ENCODE peak calls at places on chromosomes 16 and 17, in eight cellular contexts. U, Z, A, W, H, V, L and M are unnamed samples. For H3K9me3, the result is how much of the 10 kb centered on the place peaks cover.

GRCh38 chr17:74737299-74738050 is 419 bp downstream of the RAB37 start:
- DNase-seq in H (peak), L (no peak), Z (no peak), A (peak), W (no peak), U (peak), V (peak), M (no peak)

GRCh38 chr16:24493859-24494258 is 45.5 kb upstream of the RBBP6 start:
- DNase-seq in H (no peak), W (no peak), Z (no peak), A (no peak), U (no peak), L (no peak), V (no peak), M (no peak)

GRCh38 chr17:46979023-46979870 is at the start of gene RPRML:
- DNase-seq in L (peak), U (peak), V (peak), A (peak), H (peak), Z (no peak), W (peak), M (no peak)

GRCh38 chr16:69204106-69204655 is 17.2 kb downstream of the SNTB2 start:
- DNase-seq in U (no peak), L (no peak), W (no peak), Z (no peak), H (no peak), A (no peak), V (no peak), M (no peak)

GRCh38 chr17:46894024-46894423 is 28.9 kb upstream of the GOSR2 start:
- DNase-seq in U (no peak), W (no peak), Z (no peak), V (no peak), H (no peak), A (no peak), L (no peak), M (no peak)

GRCh38 chr17:4523946-4524345 is 25.3 kb downstream of the SPNS2 start:
- DNase-seq in Z (no peak), W (no peak), L (no peak), U (no peak), A (no peak), H (no peak), V (no peak), M (no peak)

GRCh38 chr17:7992516-7992915 is 9.9 kb upstream of the GUCY2D start:
- DNase-seq in H (peak), Z (no peak), U (no peak), L (no peak), V (no peak), A (no peak), W (no peak), M (no peak)

GRCh38 chr17:43874293-43874692 is 27.3 kb downstream of the CD300LG start:
- DNase-seq in W (no peak), H (no peak), A (peak), U (no peak), Z (no peak), L (peak), V (no peak), M (no peak)

GRCh38 chr16:73048292-73049050 is 543 bp upstream of the ZFHX3 start:
- DNase-seq in L (no peak), H (no peak), Z (peak), U (no peak), A (peak), W (peak), V (no peak), M (no peak)

GRCh38 chr17:16215002-16215272 is 397 bp downstream of the NCOR1 start:
- DNase-seq in U (peak), H (peak), A (peak), V (peak), Z (peak), L (peak), W (no peak), M (no peak)

GRCh38 chr17:27654654-27655524 is 23.9 kb downstream of the LGALS9 start:
- DNase-seq in V (peak), W (peak), L (peak), A (peak), U (peak), Z (peak), H (peak), M (peak)

GRCh38 chr16:11384184-11384955 is 39.1 kb downstream of the RMI2 start:
- DNase-seq in U (no peak), L (no peak), Z (no peak), W (no peak), V (no peak), H (no peak), A (peak), M (no peak)

GRCh38 chr17:42873321-42873720 is 22.3 kb downstream of the AOC3 start:
- DNase-seq in W (no peak), V (no peak), Z (no peak), A (no peak), L (no peak), U (no peak), H (no peak), M (no peak)

GRCh38 chr16:3960049-3960809 is 79.7 kb upstream of the CREBBP start:
- DNase-seq in A (no peak), H (no peak), L (no peak), U (no peak), Z (no peak), W (no peak), V (peak), M (no peak)

GRCh38 chr16:3963886-3964685 is 83.6 kb upstream of the CREBBP start:
- DNase-seq in L (no peak), U (no peak), H (no peak), A (no peak), Z (peak), V (no peak), W (no peak), M (no peak)

GRCh38 chr16:3959148-3959547 is 78.6 kb upstream of the CREBBP start:
- DNase-seq in A (no peak), U (no peak), W (no peak), L (no peak), H (peak), Z (no peak), V (no peak), M (no peak)

GRCh38 chr16:3963203-3963602 is 82.7 kb upstream of the CREBBP start:
- DNase-seq in H (no peak), V (no peak), U (no peak), A (no peak), L (no peak), Z (peak), W (no peak), M (no peak)

DNA sequence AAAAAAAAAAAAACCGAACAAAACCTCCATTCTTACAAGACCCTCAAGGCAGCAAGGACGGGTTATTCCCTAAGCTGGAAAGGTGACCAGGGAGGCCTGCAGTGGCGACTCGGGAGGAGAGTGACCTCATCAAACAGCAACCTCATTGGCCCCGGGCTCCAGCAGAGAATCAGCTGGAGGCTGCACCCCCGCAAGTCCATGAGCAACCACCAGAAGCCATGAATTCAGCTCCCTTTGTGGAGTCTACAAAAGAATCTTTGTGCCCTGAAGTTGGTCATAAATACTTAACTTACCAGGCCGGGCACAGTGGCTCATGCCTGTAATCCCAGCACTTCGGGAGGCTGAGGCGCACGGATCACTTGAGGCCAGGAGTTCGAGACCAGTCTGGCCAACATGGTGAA is 80.9 kb upstream of the CREBBP start:
- DNase-seq in H (peak), A (no peak), V (peak), W (no peak), U (no peak), Z (no peak), L (no peak), M (no peak)
- H3K27ac ChIP-seq in H (peak), A (no peak), V (peak), W (peak), U (no peak), Z (peak), L (peak), M (peak)

GRCh38 chr17:80653856-80654255 is 109.2 kb downstream of the RPTOR start:
- DNase-seq in U (no peak), A (no peak), H (no peak), L (no peak), Z (no peak), V (no peak), W (no peak), M (no peak)
- TF ChIP-seq CTCF in U (no peak), A (no peak), H (no peak), L (no peak), Z (no peak), V (no peak), W (no peak), M (no peak)

GRCh38 chr17:22515599-22515998 is 823.3 kb downstream of the KCNJ18 start:
- DNase-seq in W (no peak), L (no peak), Z (no peak), H (no peak), V (no peak), U (no peak), A (no peak), M (no peak)

GRCh38 chr17:22512997-22513538 is 820.7 kb downstream of the KCNJ18 start:
- DNase-seq in W (no peak), Z (no peak), U (no peak), H (no peak), A (no peak), V (no peak), L (no peak), M (no peak)

GRCh38 chr17:22512506-22512905 is 820.2 kb downstream of the KCNJ18 start:
- DNase-seq in U (no peak), V (no peak), A (no peak), W (no peak), L (no peak), Z (no peak), H (no peak), M (no peak)

GRCh38 chr17:22514767-22515320 is 822.5 kb downstream of the KCNJ18 start:
- DNase-seq in A (no peak), V (no peak), Z (no peak), U (no peak), W (no peak), L (no peak), H (no peak), M (no peak)

DNA sequence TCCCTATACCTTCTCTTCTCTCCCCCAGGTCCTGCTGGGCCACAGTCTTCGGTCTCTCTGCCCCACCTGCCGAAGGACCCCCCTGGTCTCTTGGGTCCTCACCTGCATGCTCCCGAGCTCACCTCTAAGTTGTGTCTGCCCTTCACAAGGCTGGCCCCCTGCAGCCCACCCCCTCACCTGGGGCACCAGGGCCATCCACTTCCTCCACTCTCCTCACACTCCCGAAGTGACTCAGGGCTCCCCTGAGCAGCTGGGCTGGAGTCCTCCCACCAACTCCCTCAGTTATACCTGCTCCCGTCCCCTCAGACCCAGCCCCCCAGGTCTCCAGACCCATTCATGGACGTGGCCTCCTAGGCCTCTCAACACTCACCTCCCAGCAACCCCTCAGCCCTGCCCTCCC is 822.0 kb downstream of the KCNJ18 start:
- DNase-seq in V (no peak), U (no peak), Z (no peak), L (no peak), A (no peak), H (no peak), W (no peak), M (no peak)
- H3K9me3 ChIP-seq in V (under half), U (under half), Z (under half), L (under half), A (under half), H (under half), W (under half), M (under half)

GRCh38 chr17:61411944-61412859 is 12.6 kb downstream of the TBX2 start:
- DNase-seq in W (peak), H (peak), L (peak), V (peak), U (peak), A (peak), Z (peak), M (no peak)
- H3K27ac ChIP-seq in W (peak), H (peak), L (peak), V (peak), U (no peak), A (peak), Z (peak), M (peak)

GRCh38 chr17:66898536-66898935 is 63.6 kb downstream of the CACNG5 start:
- DNase-seq in H (no peak), L (no peak), A (no peak), Z (no peak), V (no peak), W (no peak), U (no peak), M (no peak)

GRCh38 chr17:66903781-66904180 is 60.7 kb upstream of the CACNG4 start:
- DNase-seq in A (no peak), L (no peak), W (no peak), Z (no peak), V (no peak), U (no peak), H (no peak), M (no peak)

GRCh38 chr17:66904760-66905637 is 59.5 kb upstream of the CACNG4 start:
- DNase-seq in Z (no peak), V (peak), L (no peak), U (no peak), H (peak), W (no peak), A (peak), M (no peak)

GRCh38 chr17:66897141-66897540 is 62.2 kb downstream of the CACNG5 start:
- DNase-seq in A (no peak), W (no peak), U (no peak), Z (no peak), L (no peak), H (no peak), V (no peak), M (no peak)

DNA sequence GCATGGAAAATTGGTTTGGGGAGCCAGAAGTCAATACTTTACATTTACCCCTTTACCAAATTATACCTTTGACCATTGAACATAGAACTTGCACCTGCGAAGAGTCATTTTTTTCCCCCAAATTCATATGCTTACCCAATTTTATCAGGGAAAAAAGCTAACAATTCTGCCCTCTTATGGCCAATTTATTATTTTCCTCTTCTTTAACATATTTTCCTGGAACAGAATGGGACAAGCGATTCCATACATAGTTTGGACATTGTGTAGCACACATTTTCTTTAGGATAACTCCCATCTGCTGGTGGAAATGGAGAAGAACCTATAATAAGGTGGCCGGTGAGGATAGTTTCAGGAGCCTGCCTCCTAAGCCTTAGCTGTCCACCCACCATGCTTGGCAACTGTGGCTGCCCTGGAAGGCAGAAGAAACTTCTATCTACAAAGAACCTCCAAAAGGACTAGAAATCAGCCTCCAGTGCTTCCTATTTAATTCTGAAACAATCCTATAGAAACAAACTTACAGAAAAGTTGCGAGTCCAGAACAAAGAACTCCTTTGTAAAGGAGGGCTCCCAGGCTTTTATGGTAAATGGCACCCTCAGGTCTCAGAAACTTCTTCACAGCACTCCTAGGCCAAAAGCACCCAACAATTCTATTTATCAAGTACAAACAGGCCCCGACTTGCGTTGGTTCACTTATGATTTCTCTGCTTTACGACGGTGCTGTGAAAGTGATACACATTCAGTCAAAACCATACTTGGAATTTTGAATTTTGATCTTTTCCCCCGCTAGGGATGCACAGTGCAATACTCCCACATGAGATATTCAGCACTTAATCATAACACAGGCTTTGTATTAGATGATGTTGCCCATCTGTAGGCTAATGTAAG is 64.1 kb upstream of the CACNG4 start:
- DNase-seq in H (peak), V (peak), Z (no peak), A (no peak), L (no peak), U (no peak), W (no peak), M (no peak)
- TF ChIP-seq CTCF in H (peak), V (peak), Z (no peak), A (peak), L (no peak), U (peak), W (peak), M (no peak)

DNA sequence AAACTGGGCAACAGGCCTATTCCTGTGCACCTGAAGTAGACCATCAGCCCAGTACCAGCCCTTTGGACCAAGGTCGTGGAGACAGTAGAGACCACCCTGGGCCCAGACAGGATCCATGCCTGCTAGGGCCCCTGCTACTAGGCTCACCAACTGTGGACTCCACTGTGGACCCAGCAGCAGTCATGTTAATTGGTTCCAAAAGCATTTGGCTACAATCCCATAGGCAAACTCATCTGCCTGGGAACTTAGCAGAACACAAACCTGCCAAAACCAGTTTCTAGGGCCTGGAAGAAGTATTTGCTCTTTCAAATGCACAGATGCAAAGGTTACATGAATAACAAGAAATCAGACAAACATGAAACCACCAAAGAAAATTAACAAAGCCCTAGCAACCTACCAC is 53.1 kb downstream of the ACSM2A start:
- DNase-seq in V (no peak), U (no peak), L (no peak), H (no peak), W (no peak), A (no peak), Z (no peak), M (no peak)
- H3K9me3 ChIP-seq in V (under half), U (under half), L (under half), H (under half), W (under half), A (under half), Z (under half), M (under half)

DNA sequence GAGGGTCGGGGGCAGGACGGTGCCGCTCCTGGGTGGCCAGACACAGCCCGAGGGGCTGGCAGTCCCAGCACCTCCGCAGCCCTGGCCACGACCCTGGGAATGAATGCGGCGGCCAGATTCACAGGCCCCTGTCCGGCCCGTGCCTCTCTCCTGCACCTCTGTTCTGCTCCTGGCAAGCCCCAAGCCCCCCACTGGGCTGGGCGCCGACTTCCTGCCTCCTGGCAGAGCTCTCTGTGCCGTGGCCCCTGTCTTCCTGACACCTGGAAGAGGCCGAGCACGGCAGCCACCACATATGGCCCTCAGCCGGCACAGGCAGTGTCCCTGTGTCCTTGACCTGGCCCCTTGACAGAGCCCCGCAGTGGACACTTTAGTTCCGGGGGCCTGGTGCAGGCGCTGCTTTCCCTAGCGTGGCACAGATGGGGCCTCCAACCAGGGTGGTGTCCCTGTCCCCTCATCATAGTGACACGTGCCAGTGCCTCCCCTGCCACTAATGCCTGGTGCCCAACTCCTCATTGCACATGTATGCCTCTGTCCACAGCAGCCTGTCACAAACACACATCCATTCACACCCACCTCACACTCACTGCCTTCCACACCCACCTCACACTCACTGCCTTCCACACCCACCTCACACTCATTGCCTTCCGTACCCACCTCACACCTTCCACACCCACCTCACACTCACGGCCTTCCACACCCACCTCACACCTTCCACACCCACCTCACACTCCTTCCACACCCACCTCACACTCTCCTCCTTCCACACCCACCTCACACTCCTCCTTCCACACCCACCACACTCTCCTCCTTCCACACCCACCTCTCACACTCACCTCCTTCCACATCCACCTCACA is 110.6 kb upstream of the PLCG2 start:
- DNase-seq in Z (no peak), A (no peak), L (no peak), V (no peak), W (no peak), H (no peak), U (no peak), M (no peak)
- H3K27ac ChIP-seq in Z (no peak), A (peak), L (no peak), V (no peak), W (no peak), H (no peak), U (no peak), M (no peak)

GRCh38 chr16:71600822-71601221 is 23.9 kb upstream of the TAT start:
- DNase-seq in V (no peak), L (no peak), H (no peak), A (no peak), U (no peak), W (no peak), Z (no peak), M (no peak)
- TF ChIP-seq CTCF in V (no peak), L (no peak), H (no peak), A (no peak), U (no peak), W (no peak), Z (no peak), M (no peak)

DNA sequence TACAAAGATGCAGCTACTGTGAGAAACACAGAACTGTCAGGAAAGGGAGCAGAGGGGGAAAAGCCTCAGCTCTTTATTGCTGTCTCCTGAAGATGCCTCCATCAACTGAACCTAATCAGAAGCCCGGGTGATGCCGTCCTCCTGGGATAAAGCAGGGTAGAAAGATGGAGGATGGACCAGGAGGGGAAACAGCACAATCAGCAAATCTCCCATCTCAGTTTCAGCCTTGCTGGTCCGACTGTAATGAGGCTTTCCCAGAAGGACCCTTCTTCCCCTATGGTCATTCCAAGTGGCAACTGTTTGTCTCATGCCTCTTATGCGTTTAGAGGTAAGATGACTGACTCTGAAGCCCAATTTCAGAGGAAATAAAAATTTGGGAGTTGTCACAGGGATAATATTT is 24.3 kb downstream of the ZFP1 start:
- DNase-seq in H (no peak), L (no peak), V (no peak), Z (no peak), U (no peak), W (no peak), A (no peak), M (no peak)
- H3K9me3 ChIP-seq in H (under half), L (under half), V (half or more), Z (under half), U (half or more), W (under half), A (under half), M (half or more)

GRCh38 chr16:31479752-31480151 is 3.2 kb upstream of the SLC5A2 start:
- DNase-seq in U (no peak), W (no peak), Z (no peak), A (no peak), V (no peak), L (no peak), H (no peak), M (no peak)
- H3K27ac ChIP-seq in U (no peak), W (no peak), Z (no peak), A (no peak), V (no peak), L (no peak), H (no peak), M (no peak)